ENCODE peak calls at places on chromosomes 16 and 17, in ten cellular contexts. D is thoracic aorta, P is Calu3, T is transverse colon, Q is BE2C, W is AG04450, V is GM20000, A is pancreas, F is fibroblast of the aortic adventitia, L is neural progenitor cell. K is an unnamed sample.

GRCh38 chr16:4780235-4780634 is 7.9 kb downstream of the SEPTIN12 start:
- DNase-seq in D (no peak), P (no peak), T (no peak), Q (no peak), W (no peak), V (no peak), A (no peak), F (no peak), L (no peak), K (no peak)

GRCh38 chr17:17141279-17141678 is 64.9 kb downstream of the PLD6 start:
- DNase-seq in D (no peak), P (no peak), T (no peak), Q (no peak), W (no peak), V (no peak), A (peak; percentile 6), F (no peak), L (peak; percentile 18), K (no peak)

GRCh38 chr17:65694601-65695000 is 133.2 kb upstream of the AXIN2 start:
- DNase-seq in D (no peak), P (no peak), T (no peak), Q (no peak), W (no peak), V (no peak), A (no peak), F (peak; percentile 15), L (no peak), K (no peak)

GRCh38 chr17:31565652-31566051 is 174.2 kb downstream of the RAB11FIP4 start:
- DNase-seq in D (no peak), P (no peak), T (no peak), Q (no peak), W (no peak), V (no peak), A (no peak), F (no peak), L (no peak), K (no peak)

GRCh38 chr16:78770353-78771091 is 671.1 kb downstream of the WWOX start:
- DNase-seq in D (peak; percentile 18), P (no peak), T (peak; percentile 85), Q (peak; percentile 16), W (no peak), V (peak; percentile 67), A (peak; percentile 80), F (no peak), L (peak; percentile 76), K (peak; percentile 71)

GRCh38 chr17:13646411-13646810 is 44.7 kb upstream of the HS3ST3A1 start:
- DNase-seq in D (no peak), P (no peak), T (no peak), Q (no peak), W (no peak), V (no peak), A (no peak), F (no peak), L (no peak), K (no peak)

GRCh38 chr16:2913603-2914002 is 1.9 kb downstream of the FLYWCH1 start:
- DNase-seq in D (no peak), P (no peak), T (no peak), Q (no peak), W (no peak), V (no peak), A (no peak), F (no peak), L (no peak), K (no peak)

GRCh38 chr17:76075364-76076099 is 951 bp downstream of the GALR2 start:
- DNase-seq in D (no peak), P (peak; percentile 41), T (no peak), Q (no peak), W (no peak), V (peak; percentile 45), A (no peak), F (no peak), L (peak; percentile 85), K (no peak)

GRCh38 chr16:19291459-19291858 is 5.9 kb downstream of the CLEC19A start:
- DNase-seq in D (no peak), P (peak; percentile 41), T (no peak), Q (no peak), W (no peak), V (no peak), A (no peak), F (peak; percentile 2), L (peak; percentile 96), K (no peak)

GRCh38 chr17:7929158-7930029 is at the start of gene KCNAB3:
- DNase-seq in D (no peak), P (no peak), T (peak; percentile 42), Q (peak; percentile 77), W (no peak), V (peak; percentile 89), A (no peak), F (peak; percentile 53), L (peak; percentile 95), K (no peak)

GRCh38 chr17:37446027-37446426 is 39.3 kb downstream of the TADA2A start:
- DNase-seq in D (no peak), P (no peak), T (no peak), Q (no peak), W (no peak), V (peak; percentile 15), A (no peak), F (no peak), L (peak; percentile 86), K (no peak)

GRCh38 chr17:45925311-45925710 is 31.0 kb downstream of the MAPT start:
- DNase-seq in D (no peak), P (no peak), T (no peak), Q (no peak), W (no peak), V (no peak), A (no peak), F (no peak), L (no peak), K (no peak)

GRCh38 chr17:62965149-62965648 is 836 bp upstream of the TANC2 start:
- DNase-seq in D (no peak), P (no peak), T (no peak), Q (no peak), W (no peak), V (no peak), A (no peak), F (no peak), L (no peak), K (no peak)

GRCh38 chr16:30948956-30949654 is at the start of gene ORAI3:
- DNase-seq in D (no peak), P (peak; percentile 76), T (peak; percentile 81), Q (peak; percentile 49), W (no peak), V (peak; percentile 92), A (peak; percentile 76), F (peak; percentile 49), L (peak; percentile 84), K (peak; percentile 60)

GRCh38 chr17:36082062-36082461 is 7.9 kb downstream of the CCL3 start:
- DNase-seq in D (no peak), P (peak; percentile 17), T (no peak), Q (no peak), W (no peak), V (no peak), A (no peak), F (no peak), L (no peak), K (no peak)

GRCh38 chr17:28951428-28951990 is at the start of gene PHF12:
- DNase-seq in D (peak; percentile 99), P (peak; percentile 98), T (peak; percentile 100), Q (peak; percentile 96), W (peak; percentile 100), V (peak; percentile 95), A (peak; percentile 100), F (peak; percentile 100), L (peak; percentile 100), K (peak; percentile 100)

GRCh38 chr17:28948873-28949184 is 2.5 kb downstream of the PHF12 start:
- DNase-seq in D (no peak), P (no peak), T (no peak), Q (no peak), W (no peak), V (no peak), A (no peak), F (no peak), L (peak; percentile 86), K (no peak)

GRCh38 chr17:28950752-28951427 is 428 bp downstream of the PHF12 start:
- DNase-seq in D (no peak), P (no peak), T (no peak), Q (no peak), W (no peak), V (no peak), A (no peak), F (no peak), L (no peak), K (no peak)

GRCh38 chr17:28949185-28950016 is 1.9 kb downstream of the PHF12 start:
- DNase-seq in D (no peak), P (peak; percentile 61), T (peak; percentile 67), Q (peak; percentile 49), W (no peak), V (peak; percentile 53), A (peak; percentile 78), F (peak; percentile 56), L (peak; percentile 86), K (peak; percentile 61)

GRCh38 chr17:28950017-28950751 is 1.1 kb downstream of the PHF12 start:
- DNase-seq in D (no peak), P (peak; percentile 46), T (peak; percentile 61), Q (peak; percentile 44), W (no peak), V (peak; percentile 49), A (peak; percentile 76), F (peak; percentile 43), L (peak; percentile 76), K (peak; percentile 45)
- TF ChIP-seq CTCF in D (no peak), P (no peak), T (no peak), Q (no peak), W (no peak), V (no peak), A (no peak), F (no peak), L (no peak), K (no peak)

GRCh38 chr16:87180069-87180468 is 137.1 kb downstream of the C16orf95 start:
- DNase-seq in D (no peak), P (no peak), T (no peak), Q (no peak), W (no peak), V (no peak), A (no peak), F (no peak), L (no peak), K (no peak)
- TF ChIP-seq CTCF in D (no peak), P (no peak), T (no peak), Q (no peak), W (no peak), V (no peak), A (no peak), F (no peak), L (no peak), K (no peak)

DNA sequence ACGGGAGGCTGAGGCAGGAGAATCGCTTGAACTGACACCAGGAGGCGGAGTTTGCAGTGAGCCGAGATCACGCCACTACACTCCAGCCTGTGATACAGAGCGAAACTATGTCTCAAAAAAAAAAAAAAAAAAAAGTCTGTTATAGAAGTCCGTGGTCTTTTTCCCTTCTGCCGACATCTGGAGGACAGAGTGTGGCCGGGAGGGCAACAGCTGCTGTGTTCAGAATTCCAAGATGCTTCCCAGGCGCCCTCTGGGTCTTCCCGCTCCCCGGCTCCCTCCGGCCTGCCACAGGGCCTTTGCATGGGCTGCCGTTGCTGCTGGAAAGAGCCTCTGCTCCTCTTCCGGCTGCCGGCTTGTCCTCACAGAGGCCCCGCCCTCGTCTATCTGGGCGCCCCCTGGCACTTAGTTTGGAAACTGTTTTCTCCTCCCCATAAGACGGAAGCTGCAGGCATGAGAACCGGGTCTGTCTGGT is 2.4 kb upstream of the CACNA1H start:
- DNase-seq in D (no peak), P (no peak), T (no peak), Q (peak; percentile 45), W (no peak), V (no peak), A (no peak), F (peak; percentile 9), L (no peak), K (peak; percentile 28)
- TF ChIP-seq CTCF in D (no peak), P (no peak), T (no peak), Q (no peak), W (no peak), V (no peak), A (no peak), F (no peak), L (no peak), K (no peak)

GRCh38 chr16:49588061-49588460 is 214.5 kb downstream of the C16orf78 start:
- DNase-seq in D (no peak), P (no peak), T (no peak), Q (no peak), W (no peak), V (no peak), A (no peak), F (no peak), L (no peak), K (no peak)
- TF ChIP-seq CTCF in D (no peak), P (no peak), T (no peak), Q (no peak), W (no peak), V (no peak), A (no peak), F (no peak), L (no peak), K (no peak)

K was measured in Caco-2.